ENCODE peak calls at places on chromosomes 3 and 15, in four cellular contexts. C is hippocampal formation; D is right cardiac atrium; U is CD8-positive, alpha-beta memory T cell. X is an unnamed sample.

GRCh38 chr3:16841906-16842709 is 42.6 kb upstream of the PLCL2 start:
- DNase-seq in C (no peak), D (no peak), U (peak; percentile 78), X (no peak)

GRCh38 chr3:171959532-171960044 is 79.8 kb upstream of the FNDC3B start:
- DNase-seq in C (no peak), D (no peak), U (no peak), X (no peak)

GRCh38 chr3:68018275-68018674 is 363.9 kb upstream of the SUCLG2 start:
- DNase-seq in C (no peak), D (no peak), U (no peak), X (no peak)

GRCh38 chr3:153291052-153291689 is 129.1 kb downstream of the RAP2B start:
- DNase-seq in C (no peak), D (no peak), U (peak; percentile 11), X (no peak)

GRCh38 chr15:59762558-59762957 is 73.4 kb upstream of the BNIP2 start:
- DNase-seq in C (no peak), D (no peak), U (no peak), X (no peak)

GRCh38 chr15:66743703-66744536 is 41.9 kb downstream of the SMAD6 start:
- DNase-seq in C (no peak), D (peak; percentile 46), U (no peak), X (no peak)

GRCh38 chr15:42385980-42386695 is 26.8 kb downstream of the CAPN3 start:
- DNase-seq in C (no peak), D (no peak), U (no peak), X (no peak)

GRCh38 chr3:10766049-10766705 is 49.9 kb upstream of the SLC6A11 start:
- DNase-seq in C (no peak), D (no peak), U (no peak), X (no peak)

GRCh38 chr15:71424765-71425164 is 309.5 kb downstream of the THSD4 start:
- DNase-seq in C (no peak), D (no peak), U (no peak), X (no peak)

GRCh38 chr15:88396382-88396781 is 70.8 kb downstream of the MRPL46 start:
- DNase-seq in C (no peak), D (no peak), U (no peak), X (no peak)

GRCh38 chr15:88209111-88209510 is 47.4 kb downstream of the NTRK3 start:
- DNase-seq in C (no peak), D (no peak), U (no peak), X (no peak)

GRCh38 chr15:77034620-77035467 is 36.1 kb downstream of the TSPAN3 start:
- DNase-seq in C (no peak), D (no peak), U (peak; percentile 44), X (no peak)

GRCh38 chr3:122245513-122246174 is 62.2 kb downstream of the CASR start:
- DNase-seq in C (no peak), D (no peak), U (no peak), X (no peak)

GRCh38 chr3:141114816-141115458 is 63.8 kb downstream of the SPSB4 start:
- DNase-seq in C (no peak), D (no peak), U (no peak), X (no peak)

GRCh38 chr15:101501703-101502373 is 12.3 kb upstream of the PCSK6 start:
- DNase-seq in C (no peak), D (no peak), U (peak; percentile 43), X (peak; percentile 48)

GRCh38 chr3:29331830-29332637 is 51.2 kb downstream of the RBMS3 start:
- DNase-seq in C (no peak), D (no peak), U (no peak), X (no peak)

GRCh38 chr15:82647045-82647834 is at the start of gene CPEB1:
- DNase-seq in C (peak; percentile 81), D (peak; percentile 55), U (peak; percentile 59), X (peak; percentile 84)

GRCh38 chr15:62781081-62781497 is 261.5 kb upstream of the TPM1 start:
- DNase-seq in C (no peak), D (no peak), U (no peak), X (no peak)

GRCh38 chr3:81684739-81685395 is 76.6 kb downstream of the GBE1 start:
- DNase-seq in C (no peak), D (no peak), U (no peak), X (no peak)

GRCh38 chr3:135178566-135178965 is 383.5 kb downstream of the EPHB1 start:
- DNase-seq in C (no peak), D (no peak), U (no peak), X (no peak)

GRCh38 chr3:59872121-59872520 is 822.3 kb upstream of the CFAP20DC start:
- DNase-seq in C (no peak), D (no peak), U (no peak), X (no peak)

GRCh38 chr3:128491900-128492352 is 1.1 kb downstream of the GATA2 start:
- DNase-seq in C (no peak), D (no peak), U (peak; percentile 27), X (no peak)

GRCh38 chr15:67823371-67824156 is 1.7 kb upstream of the SKOR1 start:
- DNase-seq in C (no peak), D (no peak), U (no peak), X (no peak)

GRCh38 chr3:126481808-126482502 is 6.3 kb upstream of the ZXDC start:
- DNase-seq in C (no peak), D (peak; percentile 51), U (no peak), X (no peak)

GRCh38 chr3:24389108-24390090 is 105.3 kb downstream of the THRB start:
- DNase-seq in C (no peak), D (no peak), U (no peak), X (no peak)

GRCh38 chr3:28328188-28329151 is 20.1 kb upstream of the ZCWPW2 start:
- DNase-seq in C (no peak), D (no peak), U (peak; percentile 41), X (no peak)

GRCh38 chr3:18900994-18901393 is 247.3 kb upstream of the KCNH8 start:
- DNase-seq in C (no peak), D (no peak), U (no peak), X (no peak)